ENCODE peak calls at places on chromosomes 5 and 9, in ten cellular contexts. X is IMR-90, C is PC-3, U is HepG2, F is H9, L is SK-N-SH, N is MM.1S, Y is Karpas-422, T is GM23248, B is fibroblast of lung. O is an unnamed sample. For H3K27me3, the result is how much of the 10 kb centered on the place peaks cover.

GRCh38 chr5:122429545-122430327 is 117.7 kb downstream of the SNCAIP start:
- DNase-seq in F (peak), T (no peak), X (no peak), C (no peak), N (no peak), B (no peak), Y (no peak), U (no peak), L (no peak), O (no peak)

GRCh38 chr5:170494036-170494435 is 9.8 kb upstream of the KCNIP1 start:
- DNase-seq in T (no peak), X (no peak), N (no peak), U (no peak), Y (peak), F (no peak), B (no peak), L (no peak), C (no peak), O (no peak)

GRCh38 chr5:143064207-143064606 is 294.0 kb downstream of the ARHGAP26 start:
- DNase-seq in F (no peak), U (no peak), Y (no peak), X (peak), N (no peak), B (peak), L (no peak), T (peak), C (peak), O (no peak)

GRCh38 chr9:96476591-96476990 is 26.6 kb downstream of the HABP4 start:
- DNase-seq in Y (no peak), L (no peak), X (peak), T (peak), C (peak), N (no peak), F (no peak), U (no peak), B (no peak), O (no peak)

GRCh38 chr5:6399978-6400910 is 21.9 kb upstream of the MED10 start:
- DNase-seq in C (peak), F (no peak), B (peak), U (no peak), X (peak), L (no peak), Y (no peak), T (peak), N (no peak), O (peak)

GRCh38 chr5:71932131-71932635 is 175.1 kb upstream of the MAP1B start:
- DNase-seq in N (no peak), U (peak), X (peak), T (peak), F (no peak), L (no peak), C (peak), Y (no peak), B (no peak), O (no peak)

GRCh38 chr5:116576043-116576713 is 1.6 kb upstream of the SEMA6A start:
- DNase-seq in C (peak), B (peak), U (peak), L (peak), T (peak), F (peak), X (peak), Y (peak), N (peak), O (peak)

GRCh38 chr9:72477862-72478564 is 43.4 kb upstream of the TMC1 start:
- DNase-seq in U (peak), B (peak), T (peak), C (peak), X (peak), N (no peak), F (no peak), Y (no peak), L (no peak), O (peak)

GRCh38 chr5:151082274-151082902 is 1.6 kb upstream of the TNIP1 start:
- DNase-seq in F (peak), T (peak), X (peak), Y (peak), U (peak), C (peak), L (peak), N (no peak), B (no peak), O (peak)

GRCh38 chr9:81256368-81256767 is 433.0 kb downstream of the TLE1 start:
- DNase-seq in X (no peak), F (no peak), C (no peak), N (no peak), U (no peak), Y (no peak), L (no peak), B (no peak), T (no peak), O (no peak)

GRCh38 chr5:109682383-109682782 is 7.3 kb upstream of the MAN2A1 start:
- DNase-seq in N (no peak), B (no peak), C (peak), U (no peak), Y (no peak), L (no peak), X (peak), F (no peak), T (no peak), O (no peak)

GRCh38 chr5:145362261-145362660 is 472.9 kb downstream of the PRELID2 start:
- DNase-seq in N (no peak), X (peak), U (no peak), C (peak), F (no peak), L (no peak), Y (no peak), T (peak), B (peak), O (no peak)

GRCh38 chr5:430214-430925 is 12.6 kb upstream of the EXOC3 start:
- DNase-seq in T (no peak), Y (no peak), C (no peak), B (no peak), F (peak), U (no peak), N (no peak), X (no peak), L (no peak), O (no peak)

GRCh38 chr9:99677281-99677680 is 144.4 kb upstream of the NR4A3 start:
- DNase-seq in B (peak), Y (no peak), L (no peak), C (peak), F (no peak), X (peak), T (peak), U (no peak), N (no peak), O (no peak)

GRCh38 chr9:23686257-23686656 is 139.8 kb downstream of the ELAVL2 start:
- DNase-seq in N (no peak), B (no peak), T (no peak), L (no peak), F (no peak), C (peak), U (no peak), Y (no peak), X (no peak), O (peak)

GRCh38 chr5:69512740-69513260 is 20.2 kb downstream of the OCLN start:
- DNase-seq in C (peak), U (no peak), F (no peak), L (no peak), T (peak), B (peak), N (no peak), Y (no peak), X (peak), O (no peak)

GRCh38 chr5:106587-106986 is 14.6 kb downstream of the PLEKHG4B start:
- DNase-seq in F (peak), Y (no peak), X (no peak), B (no peak), U (no peak), T (no peak), N (no peak), L (no peak), C (no peak), O (no peak)

GRCh38 chr5:3362606-3362910 is 233.1 kb upstream of the IRX1 start:
- DNase-seq in C (no peak), U (no peak), X (no peak), Y (no peak), F (peak), B (no peak), L (no peak), T (no peak), N (no peak), O (no peak)

GRCh38 chr5:169303119-169303515 is 2.2 kb upstream of the SLIT3 start:
- DNase-seq in T (peak), X (no peak), F (no peak), B (no peak), C (no peak), Y (no peak), L (no peak), U (no peak), N (no peak), O (no peak)

GRCh38 chr9:93259490-93260289 is 75.8 kb downstream of the WNK2 start:
- DNase-seq in B (no peak), T (no peak), C (no peak), Y (no peak), N (no peak), U (no peak), X (no peak), L (peak), F (peak), O (peak)

GRCh38 chr5:129367883-129368282 is 92.2 kb upstream of the ADAMTS19 start:
- DNase-seq in Y (no peak), C (no peak), B (peak), N (peak), F (no peak), T (no peak), X (peak), L (no peak), U (no peak), O (no peak)

GRCh38 chr5:116686438-116686837 is 111.8 kb upstream of the SEMA6A start:
- DNase-seq in L (no peak), F (no peak), C (no peak), T (no peak), U (no peak), X (no peak), B (no peak), Y (no peak), N (no peak), O (peak)

GRCh38 chr9:21317956-21318923 is 13.1 kb upstream of the IFNA5 start:
- DNase-seq in F (no peak), U (peak), C (peak), N (peak), T (peak), L (peak), B (peak), Y (peak), X (peak), O (peak)

GRCh38 chr9:133731876-133732321 is 6.3 kb downstream of the SARDH start:
- DNase-seq in T (peak), N (no peak), C (peak), F (peak), X (peak), U (peak), Y (peak), B (peak), L (peak), O (peak)

GRCh38 chr9:14313378-14313940 is 482 bp downstream of the NFIB start:
- DNase-seq in L (no peak), B (peak), N (no peak), C (peak), Y (no peak), T (peak), X (peak), U (no peak), F (peak), O (peak)

GRCh38 chr5:65418661-65419060 is 63.1 kb downstream of the ADAMTS6 start:
- DNase-seq in T (peak), F (no peak), B (no peak), Y (no peak), L (no peak), C (no peak), X (peak), U (no peak), N (no peak), O (no peak)

GRCh38 chr5:94240616-94241287 is 377.7 kb downstream of the KIAA0825 start:
- DNase-seq in F (no peak), C (peak), L (peak), B (peak), Y (no peak), U (no peak), X (peak), T (peak), N (no peak), O (no peak)

GRCh38 chr9:104895572-104895971 is 32.4 kb downstream of the ABCA1 start:
- DNase-seq in Y (no peak), F (no peak), N (no peak), T (peak), X (peak), C (peak), B (peak), U (no peak), L (no peak), O (peak)

GRCh38 chr9:89768650-89769071 is 163.8 kb downstream of the GADD45G start:
- DNase-seq in L (no peak), X (no peak), F (no peak), U (no peak), B (no peak), N (no peak), C (no peak), T (no peak), Y (no peak), O (peak)

GRCh38 chr5:31442253-31442820 is 89.6 kb downstream of the DROSHA start:
- DNase-seq in F (no peak), T (peak), C (no peak), U (no peak), Y (no peak), N (no peak), B (peak), X (peak), L (no peak), O (no peak)

GRCh38 chr9:37324261-37324683 is 98.2 kb upstream of the GRHPR start:
- DNase-seq in B (peak), Y (peak), U (no peak), N (no peak), T (no peak), X (peak), L (no peak), F (no peak), C (no peak), O (no peak)

GRCh38 chr5:111509119-111509518 is 3.2 kb downstream of the STARD4 start:
- DNase-seq in L (no peak), T (no peak), Y (no peak), N (peak), B (no peak), F (no peak), U (peak), C (no peak), X (no peak), O (no peak)

GRCh38 chr5:78243639-78244038 is 50.9 kb downstream of the AP3B1 start:
- DNase-seq in X (peak), Y (no peak), C (peak), L (no peak), U (no peak), N (no peak), T (peak), F (no peak), B (peak), O (no peak)

GRCh38 chr5:56589486-56589870 is 225.9 kb upstream of the MAP3K1 start:
- DNase-seq in X (no peak), Y (no peak), T (no peak), B (no peak), L (no peak), C (no peak), F (no peak), U (no peak), N (no peak), O (no peak)
- H3K9ac ChIP-seq in X (no peak), Y (no peak), T (no peak), B (no peak), L (no peak), C (no peak), F (no peak), U (no peak), N (peak), O (no peak)

DNA sequence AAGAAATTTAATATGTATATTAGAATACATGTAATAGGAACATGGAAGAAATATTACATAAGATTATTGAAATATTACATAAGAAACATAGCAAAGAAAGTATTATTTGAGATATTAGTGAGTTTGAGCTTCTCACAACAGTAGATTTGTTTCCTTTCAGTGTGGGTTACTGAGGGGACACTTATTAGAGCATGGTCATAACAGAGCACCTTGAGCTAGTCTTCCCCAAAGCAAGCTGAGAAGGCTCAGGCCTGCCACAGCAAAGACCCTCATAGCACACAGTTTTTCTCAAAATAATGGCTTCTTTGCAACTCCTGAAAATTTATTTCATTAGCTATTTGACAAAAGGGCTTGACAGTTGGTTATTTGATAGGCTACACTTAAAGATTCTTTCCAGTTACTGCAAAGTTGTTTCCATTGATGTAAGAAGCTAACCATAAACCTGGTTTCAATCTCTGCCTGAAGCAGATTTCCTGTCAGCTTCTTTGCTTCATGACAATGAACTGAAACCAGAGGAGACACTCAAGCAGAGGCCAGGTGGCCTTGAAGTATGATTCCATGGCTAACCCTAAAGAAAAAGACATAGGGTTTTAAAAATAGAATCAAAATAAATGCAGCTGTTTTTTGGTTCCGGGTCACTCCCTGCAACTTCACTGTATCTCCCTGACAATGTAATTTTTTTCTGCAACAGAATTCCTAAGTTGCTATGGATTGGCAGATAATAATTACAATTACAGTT is 68.6 kb downstream of the ERMP1 start:
- DNase-seq in U (no peak), T (no peak), L (no peak), X (no peak), C (no peak), Y (no peak), B (no peak), N (peak), F (no peak), O (no peak)
- H3K27ac ChIP-seq in U (no peak), T (no peak), L (peak), X (no peak), C (no peak), Y (no peak), B (no peak), N (peak), F (no peak), O (no peak)

DNA sequence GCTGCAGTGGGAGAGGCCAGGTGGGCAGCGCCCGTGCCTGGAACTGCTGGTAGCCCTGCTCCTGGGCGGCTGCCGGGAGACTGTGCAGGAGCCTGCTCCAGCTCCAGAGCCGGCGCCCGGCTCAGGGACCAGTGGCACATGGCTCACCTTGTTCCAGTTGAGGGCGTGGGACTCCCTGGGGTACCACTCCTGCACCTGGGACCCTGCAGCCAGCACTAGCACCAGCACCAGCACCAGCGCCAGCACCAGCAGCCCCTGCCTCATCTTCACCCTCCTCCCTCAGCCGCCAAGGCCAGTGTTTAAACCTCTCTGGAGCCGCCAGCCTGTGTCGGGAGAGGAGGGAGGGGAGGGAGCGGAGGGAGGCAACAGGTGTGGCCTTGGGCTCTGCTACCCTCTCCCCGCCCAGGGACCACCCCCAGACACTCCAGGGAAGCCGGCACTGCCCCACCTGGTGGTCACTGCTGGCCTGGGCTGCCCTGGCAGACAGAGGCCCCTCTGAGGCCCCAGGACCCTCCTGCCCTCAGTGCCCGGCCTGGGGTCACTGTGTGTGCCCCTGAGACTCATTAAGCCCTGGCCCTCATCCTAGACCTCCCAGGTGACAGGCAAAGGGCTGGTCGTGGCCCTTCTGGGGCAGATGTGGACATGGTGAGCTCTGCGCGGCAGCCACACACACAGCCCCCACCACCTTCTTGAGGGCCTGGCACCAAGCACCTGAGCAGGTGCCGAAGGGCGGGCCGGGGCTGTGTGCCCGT is at the start of gene LCN10:
- DNase-seq in B (no peak), N (no peak), T (no peak), F (peak), Y (no peak), L (peak), C (peak), X (no peak), U (peak), O (peak)
- H3K27me3 ChIP-seq in B (under half), N (half or more), T (under half), F (under half), Y (under half), L (under half), C (under half), X (half or more), U (half or more), O (under half)

GRCh38 chr5:174559566-174560090 is 164.8 kb upstream of the MSX2 start:
- DNase-seq in Y (no peak), B (no peak), T (no peak), C (no peak), X (no peak), U (no peak), N (no peak), F (no peak), L (no peak), O (no peak)
- H3K9ac ChIP-seq in Y (no peak), B (no peak), T (no peak), C (no peak), X (peak), U (no peak), N (no peak), F (no peak), L (no peak), O (no peak)

DNA sequence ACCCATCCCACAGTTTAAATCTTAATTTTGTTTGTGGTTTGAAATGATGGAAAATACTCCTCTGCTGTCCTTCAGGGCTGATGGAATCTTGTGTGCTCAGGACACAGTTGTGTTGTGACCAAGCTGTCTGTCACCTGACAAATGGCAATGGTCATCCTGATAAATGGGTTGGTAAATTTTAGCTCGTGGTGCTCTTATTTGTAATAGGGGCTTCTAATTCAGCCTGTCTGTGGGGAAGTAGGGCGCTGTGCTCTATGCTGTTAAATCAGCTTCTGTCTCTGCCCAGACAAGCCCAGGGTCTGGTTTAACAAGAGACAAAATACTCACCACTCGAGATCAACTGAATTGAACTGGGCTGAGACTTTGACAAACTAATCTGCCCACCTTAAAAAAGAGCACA is 4.5 kb downstream of the LRRTM2 start:
- DNase-seq in T (no peak), N (no peak), U (no peak), L (peak), Y (no peak), C (no peak), F (no peak), B (no peak), X (no peak), O (no peak)
- H3K27ac ChIP-seq in T (no peak), N (no peak), U (no peak), L (peak), Y (no peak), C (no peak), F (no peak), B (no peak), X (peak), O (peak)

DNA sequence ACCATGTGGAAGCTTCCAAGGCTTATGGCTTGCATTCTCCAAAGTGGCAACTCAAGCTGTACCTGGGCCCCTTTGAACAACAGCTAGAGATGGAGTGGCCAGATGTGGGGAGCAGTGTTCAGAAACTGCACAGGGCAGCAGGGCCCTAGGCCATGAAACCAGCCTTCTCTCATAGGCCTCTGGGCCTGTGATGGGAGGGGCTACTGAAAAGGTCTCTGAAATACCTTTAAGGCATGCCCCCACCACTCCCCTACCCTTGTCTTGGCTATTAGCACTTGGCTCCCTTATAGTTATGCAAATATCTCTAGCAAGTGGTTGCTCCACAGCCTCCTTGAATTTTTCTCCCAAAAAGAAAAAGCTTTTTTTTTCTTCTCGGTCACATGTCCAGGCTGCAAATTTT is 1014.6 kb downstream of the DTWD2 start:
- DNase-seq in F (peak), X (no peak), Y (no peak), L (no peak), U (no peak), T (no peak), N (no peak), C (no peak), B (no peak), O (peak)
- H3K27me3 ChIP-seq in F (under half), X (under half), Y (under half), L (under half), U (under half), T (under half), N (under half), C (under half), B (under half), O (under half)

GRCh38 chr9:12778389-12778788 is 3.6 kb downstream of the LURAP1L start:
- DNase-seq in U (no peak), C (no peak), N (no peak), X (no peak), T (no peak), F (no peak), L (no peak), B (no peak), Y (no peak), O (no peak)
- H3K9ac ChIP-seq in U (peak), C (peak), N (no peak), X (no peak), T (peak), F (no peak), L (no peak), B (peak), Y (no peak), O (no peak)

GRCh38 chr9:136110082-136111061 is 8.3 kb downstream of the TMEM250 start:
- DNase-seq in N (no peak), Y (no peak), T (peak), L (no peak), B (peak), F (peak), X (peak), U (no peak), C (peak), O (peak)
- H3K27ac ChIP-seq in N (peak), Y (no peak), T (no peak), L (peak), B (peak), F (no peak), X (peak), U (no peak), C (peak), O (no peak)

GRCh38 chr9:135165003-135165711 is 77.7 kb downstream of the OLFM1 start:
- DNase-seq in Y (no peak), U (no peak), F (no peak), C (no peak), L (no peak), B (no peak), N (no peak), X (no peak), T (no peak), O (no peak)
- H3K27me3 ChIP-seq in Y (under half), U (half or more), F (under half), C (half or more), L (under half), B (under half), N (half or more), X (under half), T (under half), O (under half)